ENCODE peak calls at places on chromosomes 3 and 15, in ten cellular contexts. One of them, this sample, is unnamed.

GRCh38 chr3:42117175-42118008 is 26.2 kb downstream of the TRAK1 start:
- DNase-seq in spleen: no peak
- DNase-seq in heart right ventricle: peak
- DNase-seq in neural progenitor cell: peak
- DNase-seq in epithelial cell of proximal tubule: no peak
- DNase-seq in uterus: peak
- DNase-seq in brain microvascular endothelial cell: peak
- DNase-seq in CD4-positive, alpha-beta T cell: no peak
- DNase-seq in bronchial epithelial cell: peak
- DNase-seq in AG09309: no peak
- DNase-seq in this sample: no peak

GRCh38 chr15:82647045-82647834 is at the start of gene CPEB1:
- DNase-seq in epithelial cell of proximal tubule: no peak
- DNase-seq in bronchial epithelial cell: no peak
- DNase-seq in spleen: no peak
- DNase-seq in neural progenitor cell: peak
- DNase-seq in brain microvascular endothelial cell: no peak
- DNase-seq in AG09309: no peak
- DNase-seq in heart right ventricle: peak
- DNase-seq in uterus: peak
- DNase-seq in CD4-positive, alpha-beta T cell: no peak
- DNase-seq in this sample: peak

GRCh38 chr15:33161209-33161608 is 33.3 kb downstream of the FMN1 start:
- DNase-seq in spleen: no peak
- DNase-seq in epithelial cell of proximal tubule: no peak
- DNase-seq in CD4-positive, alpha-beta T cell: no peak
- DNase-seq in uterus: no peak
- DNase-seq in AG09309: no peak
- DNase-seq in heart right ventricle: no peak
- DNase-seq in brain microvascular endothelial cell: no peak
- DNase-seq in bronchial epithelial cell: no peak
- DNase-seq in neural progenitor cell: no peak
- DNase-seq in this sample: no peak

GRCh38 chr3:119181765-119182164 is 8.4 kb downstream of the UPK1B start:
- DNase-seq in neural progenitor cell: no peak
- DNase-seq in heart right ventricle: no peak
- DNase-seq in epithelial cell of proximal tubule: no peak
- DNase-seq in brain microvascular endothelial cell: peak
- DNase-seq in uterus: no peak
- DNase-seq in bronchial epithelial cell: peak
- DNase-seq in spleen: no peak
- DNase-seq in AG09309: no peak
- DNase-seq in CD4-positive, alpha-beta T cell: no peak
- DNase-seq in this sample: no peak

GRCh38 chr3:126146525-126147146 is 33.8 kb downstream of the ALDH1L1 start:
- DNase-seq in uterus: peak
- DNase-seq in neural progenitor cell: no peak
- DNase-seq in spleen: peak
- DNase-seq in brain microvascular endothelial cell: no peak
- DNase-seq in CD4-positive, alpha-beta T cell: no peak
- DNase-seq in bronchial epithelial cell: no peak
- DNase-seq in AG09309: no peak
- DNase-seq in heart right ventricle: peak
- DNase-seq in epithelial cell of proximal tubule: no peak
- DNase-seq in this sample: no peak

GRCh38 chr15:93331545-93332117 is 242.6 kb upstream of the RGMA start:
- DNase-seq in CD4-positive, alpha-beta T cell: no peak
- DNase-seq in brain microvascular endothelial cell: no peak
- DNase-seq in AG09309: no peak
- DNase-seq in bronchial epithelial cell: no peak
- DNase-seq in epithelial cell of proximal tubule: no peak
- DNase-seq in spleen: no peak
- DNase-seq in uterus: peak
- DNase-seq in neural progenitor cell: peak
- DNase-seq in heart right ventricle: no peak
- DNase-seq in this sample: no peak

GRCh38 chr3:101890716-101891115 is 41.4 kb downstream of the NFKBIZ start:
- DNase-seq in neural progenitor cell: no peak
- DNase-seq in uterus: no peak
- DNase-seq in AG09309: no peak
- DNase-seq in brain microvascular endothelial cell: peak
- DNase-seq in spleen: no peak
- DNase-seq in epithelial cell of proximal tubule: peak
- DNase-seq in CD4-positive, alpha-beta T cell: no peak
- DNase-seq in bronchial epithelial cell: peak
- DNase-seq in heart right ventricle: no peak
- DNase-seq in this sample: no peak

GRCh38 chr15:76951161-76951714 is 19.7 kb downstream of the RCN2 start:
- DNase-seq in neural progenitor cell: no peak
- DNase-seq in AG09309: no peak
- DNase-seq in uterus: no peak
- DNase-seq in bronchial epithelial cell: no peak
- DNase-seq in epithelial cell of proximal tubule: no peak
- DNase-seq in CD4-positive, alpha-beta T cell: no peak
- DNase-seq in heart right ventricle: no peak
- DNase-seq in spleen: no peak
- DNase-seq in brain microvascular endothelial cell: no peak
- DNase-seq in this sample: no peak

GRCh38 chr15:67156426-67156825 is 91.0 kb downstream of the SMAD3 start:
- DNase-seq in heart right ventricle: no peak
- DNase-seq in AG09309: no peak
- DNase-seq in brain microvascular endothelial cell: no peak
- DNase-seq in bronchial epithelial cell: peak
- DNase-seq in epithelial cell of proximal tubule: no peak
- DNase-seq in uterus: no peak
- DNase-seq in CD4-positive, alpha-beta T cell: no peak
- DNase-seq in neural progenitor cell: no peak
- DNase-seq in spleen: no peak
- DNase-seq in this sample: no peak

DNA sequence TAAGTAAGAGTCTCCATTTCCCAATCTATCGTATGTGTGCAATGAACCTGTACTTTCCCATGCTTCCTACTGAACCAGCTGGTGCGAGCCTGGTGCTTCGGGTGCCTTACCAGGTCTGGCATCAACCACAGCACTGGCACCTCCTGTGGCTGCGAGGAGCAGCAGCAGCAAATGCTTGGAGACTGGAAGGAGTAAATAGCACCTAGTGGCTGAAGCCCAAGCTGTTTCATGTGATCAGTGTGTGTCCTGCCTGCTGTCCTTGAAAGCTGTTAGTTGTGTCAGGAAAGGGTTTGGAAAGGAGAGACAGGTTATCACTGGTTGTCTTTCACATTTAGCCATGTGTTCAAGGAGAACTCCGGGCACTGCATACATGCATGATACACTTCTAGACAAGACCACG is 31.8 kb downstream of the PCOLCE2 start:
- DNase-seq in uterus: no peak
- DNase-seq in CD4-positive, alpha-beta T cell: no peak
- DNase-seq in bronchial epithelial cell: peak
- DNase-seq in brain microvascular endothelial cell: no peak
- DNase-seq in heart right ventricle: peak
- DNase-seq in AG09309: no peak
- DNase-seq in spleen: no peak
- DNase-seq in neural progenitor cell: peak
- DNase-seq in epithelial cell of proximal tubule: peak
- DNase-seq in this sample: no peak
- TF ChIP-seq CTCF in uterus: no peak
- TF ChIP-seq CTCF in CD4-positive, alpha-beta T cell: no peak
- TF ChIP-seq CTCF in bronchial epithelial cell: peak
- TF ChIP-seq CTCF in brain microvascular endothelial cell: peak
- TF ChIP-seq CTCF in heart right ventricle: peak
- TF ChIP-seq CTCF in AG09309: peak
- TF ChIP-seq CTCF in spleen: no peak
- TF ChIP-seq CTCF in neural progenitor cell: peak
- TF ChIP-seq CTCF in epithelial cell of proximal tubule: peak
- TF ChIP-seq CTCF in this sample: no peak

GRCh38 chr15:56739474-56739873 is 6.2 kb upstream of the ZNF280D start:
- DNase-seq in CD4-positive, alpha-beta T cell: no peak
- DNase-seq in heart right ventricle: no peak
- DNase-seq in uterus: no peak
- DNase-seq in brain microvascular endothelial cell: no peak
- DNase-seq in neural progenitor cell: no peak
- DNase-seq in spleen: no peak
- DNase-seq in AG09309: no peak
- DNase-seq in epithelial cell of proximal tubule: no peak
- DNase-seq in bronchial epithelial cell: no peak
- DNase-seq in this sample: no peak

GRCh38 chr15:56741541-56741940 is 8.2 kb upstream of the ZNF280D start:
- DNase-seq in spleen: no peak
- DNase-seq in epithelial cell of proximal tubule: no peak
- DNase-seq in bronchial epithelial cell: no peak
- DNase-seq in neural progenitor cell: no peak
- DNase-seq in AG09309: no peak
- DNase-seq in brain microvascular endothelial cell: no peak
- DNase-seq in CD4-positive, alpha-beta T cell: no peak
- DNase-seq in uterus: no peak
- DNase-seq in heart right ventricle: no peak
- DNase-seq in this sample: no peak

GRCh38 chr15:56736881-56737707 is 3.8 kb upstream of the ZNF280D start:
- DNase-seq in epithelial cell of proximal tubule: no peak
- DNase-seq in AG09309: no peak
- DNase-seq in spleen: no peak
- DNase-seq in uterus: no peak
- DNase-seq in bronchial epithelial cell: no peak
- DNase-seq in brain microvascular endothelial cell: no peak
- DNase-seq in CD4-positive, alpha-beta T cell: no peak
- DNase-seq in heart right ventricle: no peak
- DNase-seq in neural progenitor cell: no peak
- DNase-seq in this sample: no peak

GRCh38 chr15:56737791-56738190 is 4.5 kb upstream of the ZNF280D start:
- DNase-seq in uterus: no peak
- DNase-seq in bronchial epithelial cell: no peak
- DNase-seq in AG09309: no peak
- DNase-seq in spleen: no peak
- DNase-seq in heart right ventricle: no peak
- DNase-seq in brain microvascular endothelial cell: no peak
- DNase-seq in neural progenitor cell: no peak
- DNase-seq in epithelial cell of proximal tubule: no peak
- DNase-seq in CD4-positive, alpha-beta T cell: no peak
- DNase-seq in this sample: no peak

DNA sequence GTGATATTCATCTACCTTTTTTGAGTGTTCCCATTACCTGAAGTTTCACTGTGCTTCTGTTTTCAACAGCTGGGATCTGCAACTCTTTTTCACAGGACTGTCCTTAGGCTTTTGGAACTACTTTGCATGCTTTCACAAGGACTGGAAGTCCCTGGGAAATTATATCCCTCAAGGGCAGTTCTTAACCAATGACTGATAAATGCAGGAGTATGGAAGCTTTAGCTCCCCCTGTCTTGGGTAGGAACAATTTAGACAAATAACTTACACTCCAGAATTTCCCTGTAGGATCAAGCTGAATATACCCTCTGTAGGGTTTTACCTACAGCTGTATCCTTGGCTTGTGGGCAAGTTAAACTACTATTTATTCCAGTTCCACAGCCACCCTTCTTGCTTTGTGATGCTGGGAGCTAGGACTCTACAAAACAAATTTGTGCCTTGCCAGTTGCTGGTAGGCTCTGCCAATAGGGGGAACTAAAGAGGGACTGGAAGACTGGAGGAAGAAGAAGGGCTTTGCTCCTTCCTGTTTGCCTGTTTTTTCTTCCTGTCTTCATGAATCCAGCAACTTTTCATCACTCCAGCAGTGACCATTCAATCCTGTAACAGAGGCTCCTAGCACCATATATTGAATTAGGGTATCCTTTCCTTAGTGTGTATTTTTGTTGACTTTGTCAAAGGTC is 6.8 kb upstream of the ZNF280D start:
- DNase-seq in uterus: no peak
- DNase-seq in heart right ventricle: no peak
- DNase-seq in CD4-positive, alpha-beta T cell: no peak
- DNase-seq in AG09309: no peak
- DNase-seq in epithelial cell of proximal tubule: no peak
- DNase-seq in neural progenitor cell: no peak
- DNase-seq in bronchial epithelial cell: no peak
- DNase-seq in brain microvascular endothelial cell: no peak
- DNase-seq in spleen: no peak
- DNase-seq in this sample: no peak
- TF ChIP-seq CTCF in uterus: no peak
- TF ChIP-seq CTCF in heart right ventricle: no peak
- TF ChIP-seq CTCF in CD4-positive, alpha-beta T cell: no peak
- TF ChIP-seq CTCF in AG09309: peak
- TF ChIP-seq CTCF in epithelial cell of proximal tubule: peak
- TF ChIP-seq CTCF in neural progenitor cell: peak
- TF ChIP-seq CTCF in bronchial epithelial cell: no peak
- TF ChIP-seq CTCF in brain microvascular endothelial cell: peak
- TF ChIP-seq CTCF in spleen: no peak
- TF ChIP-seq CTCF in this sample: no peak

GRCh38 chr3:34011171-34012101 is 213.0 kb downstream of the PDCD6IP start:
- DNase-seq in neural progenitor cell: peak
- DNase-seq in CD4-positive, alpha-beta T cell: no peak
- DNase-seq in epithelial cell of proximal tubule: no peak
- DNase-seq in heart right ventricle: no peak
- DNase-seq in AG09309: no peak
- DNase-seq in brain microvascular endothelial cell: peak
- DNase-seq in spleen: no peak
- DNase-seq in uterus: no peak
- DNase-seq in bronchial epithelial cell: no peak
- DNase-seq in this sample: no peak
- TF ChIP-seq CTCF in neural progenitor cell: peak
- TF ChIP-seq CTCF in CD4-positive, alpha-beta T cell: no peak
- TF ChIP-seq CTCF in epithelial cell of proximal tubule: peak
- TF ChIP-seq CTCF in heart right ventricle: no peak
- TF ChIP-seq CTCF in AG09309: peak
- TF ChIP-seq CTCF in brain microvascular endothelial cell: peak
- TF ChIP-seq CTCF in spleen: no peak
- TF ChIP-seq CTCF in uterus: no peak
- TF ChIP-seq CTCF in bronchial epithelial cell: peak
- TF ChIP-seq CTCF in this sample: no peak

GRCh38 chr15:48331796-48332641 is 790 bp downstream of the DUT start:
- DNase-seq in brain microvascular endothelial cell: peak
- DNase-seq in CD4-positive, alpha-beta T cell: peak
- DNase-seq in bronchial epithelial cell: no peak
- DNase-seq in neural progenitor cell: peak
- DNase-seq in uterus: peak
- DNase-seq in epithelial cell of proximal tubule: peak
- DNase-seq in heart right ventricle: peak
- DNase-seq in spleen: peak
- DNase-seq in AG09309: no peak
- DNase-seq in this sample: peak

GRCh38 chr15:48332642-48333034 is 1.4 kb downstream of the DUT start:
- DNase-seq in spleen: no peak
- DNase-seq in neural progenitor cell: no peak
- DNase-seq in uterus: no peak
- DNase-seq in heart right ventricle: no peak
- DNase-seq in epithelial cell of proximal tubule: no peak
- DNase-seq in CD4-positive, alpha-beta T cell: no peak
- DNase-seq in AG09309: no peak
- DNase-seq in brain microvascular endothelial cell: no peak
- DNase-seq in bronchial epithelial cell: no peak
- DNase-seq in this sample: no peak

GRCh38 chr15:48333553-48333952 is 2.3 kb downstream of the DUT start:
- DNase-seq in bronchial epithelial cell: no peak
- DNase-seq in spleen: no peak
- DNase-seq in brain microvascular endothelial cell: no peak
- DNase-seq in uterus: no peak
- DNase-seq in heart right ventricle: no peak
- DNase-seq in AG09309: no peak
- DNase-seq in neural progenitor cell: no peak
- DNase-seq in CD4-positive, alpha-beta T cell: no peak
- DNase-seq in epithelial cell of proximal tubule: no peak
- DNase-seq in this sample: no peak

GRCh38 chr15:48330045-48330840 is 986 bp upstream of the DUT start:
- DNase-seq in bronchial epithelial cell: peak
- DNase-seq in heart right ventricle: no peak
- DNase-seq in uterus: no peak
- DNase-seq in neural progenitor cell: no peak
- DNase-seq in brain microvascular endothelial cell: peak
- DNase-seq in epithelial cell of proximal tubule: peak
- DNase-seq in CD4-positive, alpha-beta T cell: no peak
- DNase-seq in spleen: no peak
- DNase-seq in AG09309: no peak
- DNase-seq in this sample: no peak

GRCh38 chr15:48330855-48331795 is at the start of gene DUT:
- DNase-seq in bronchial epithelial cell: peak
- DNase-seq in AG09309: no peak
- DNase-seq in uterus: peak
- DNase-seq in epithelial cell of proximal tubule: peak
- DNase-seq in CD4-positive, alpha-beta T cell: peak
- DNase-seq in neural progenitor cell: peak
- DNase-seq in brain microvascular endothelial cell: peak
- DNase-seq in heart right ventricle: peak
- DNase-seq in spleen: peak
- DNase-seq in this sample: peak
- TF ChIP-seq CTCF in bronchial epithelial cell: no peak
- TF ChIP-seq CTCF in AG09309: no peak
- TF ChIP-seq CTCF in uterus: no peak
- TF ChIP-seq CTCF in epithelial cell of proximal tubule: no peak
- TF ChIP-seq CTCF in CD4-positive, alpha-beta T cell: no peak
- TF ChIP-seq CTCF in neural progenitor cell: no peak
- TF ChIP-seq CTCF in brain microvascular endothelial cell: peak
- TF ChIP-seq CTCF in heart right ventricle: no peak
- TF ChIP-seq CTCF in spleen: peak
- TF ChIP-seq CTCF in this sample: no peak

This sample was measured in omental fat pad.